ENCODE peak calls at places on chromosomes 4 and X, in seven cellular contexts. C is endothelial cell, E is astrocyte of the spinal cord, V is tibial artery, Q is RWPE1, T is HL-60, Z is GM06990. J is an unnamed sample.
A peak's percentile ranks its signal among the peaks of the same experiment; 100 is the strongest.

GRCh38 chrX:136214551-136214950 is 36.6 kb downstream of the MAP7D3 start:
- DNase-seq in C (no peak), E (peak; percentile 81), V (no peak), Q (peak; percentile 7), T (no peak), Z (no peak), J (no peak)

GRCh38 chr4:139470997-139471665 is 17.2 kb downstream of the RAB33B start:
- DNase-seq in C (no peak), E (no peak), V (no peak), Q (no peak), T (no peak), Z (no peak), J (no peak)

GRCh38 chr4:133588306-133588705 is 439.2 kb downstream of the PCDH10 start:
- DNase-seq in C (no peak), E (peak; percentile 25), V (no peak), Q (no peak), T (no peak), Z (no peak), J (no peak)

GRCh38 chr4:39046243-39046642 is 14.0 kb upstream of the TMEM156 start:
- DNase-seq in C (no peak), E (peak; percentile 80), V (no peak), Q (peak; percentile 63), T (peak; percentile 70), Z (no peak), J (no peak)

GRCh38 chrX:135086197-135086854 is 34.0 kb downstream of the ETDB start:
- DNase-seq in C (peak; percentile 24), E (peak; percentile 56), V (no peak), Q (peak; percentile 55), T (no peak), Z (no peak), J (no peak)

GRCh38 chr4:152591361-152591760 is 55.5 kb upstream of the FBXW7 start:
- DNase-seq in C (peak; percentile 36), E (peak; percentile 33), V (no peak), Q (no peak), T (no peak), Z (peak; percentile 15), J (no peak)

GRCh38 chrX:148298737-148299136 is 201.7 kb upstream of the AFF2 start:
- DNase-seq in C (no peak), E (peak; percentile 61), V (no peak), Q (no peak), T (no peak), Z (no peak), J (no peak)

GRCh38 chr4:7904942-7905341 is 34.7 kb downstream of the AFAP1 start:
- DNase-seq in C (no peak), E (peak; percentile 85), V (no peak), Q (no peak), T (no peak), Z (no peak), J (no peak)

GRCh38 chr4:21476753-21477152 is 471.8 kb downstream of the KCNIP4 start:
- DNase-seq in C (peak; percentile 69), E (peak; percentile 5), V (no peak), Q (no peak), T (no peak), Z (no peak), J (no peak)

GRCh38 chrX:9677098-9677739 is 88.4 kb downstream of the GPR143 start:
- DNase-seq in C (no peak), E (peak; percentile 39), V (no peak), Q (peak; percentile 16), T (peak; percentile 29), Z (peak; percentile 73), J (no peak)

GRCh38 chrX:24934279-24934678 is 81.5 kb downstream of the ARX start:
- DNase-seq in C (no peak), E (no peak), V (no peak), Q (no peak), T (no peak), Z (no peak), J (no peak)

GRCh38 chr4:98092833-98093439 is 50.3 kb downstream of the STPG2 start:
- DNase-seq in C (no peak), E (peak; percentile 37), V (no peak), Q (no peak), T (no peak), Z (no peak), J (no peak)

GRCh38 chrX:11908371-11908770 is 150.3 kb downstream of the MSL3 start:
- DNase-seq in C (peak; percentile 9), E (peak; percentile 12), V (no peak), Q (peak; percentile 20), T (no peak), Z (peak; percentile 13), J (no peak)

GRCh38 chr4:67332627-67333026 is 212.7 kb downstream of the CENPC start:
- DNase-seq in C (peak; percentile 20), E (no peak), V (no peak), Q (peak; percentile 15), T (no peak), Z (no peak), J (no peak)

GRCh38 chr4:2591189-2591588 is 54.7 kb downstream of the FAM193A start:
- DNase-seq in C (no peak), E (no peak), V (no peak), Q (no peak), T (no peak), Z (no peak), J (no peak)

GRCh38 chr4:185457136-185457535 is 14.4 kb downstream of the CCDC110 start:
- DNase-seq in C (no peak), E (no peak), V (no peak), Q (no peak), T (no peak), Z (no peak), J (no peak)

GRCh38 chr4:132958457-132959263 is 190.4 kb upstream of the PCDH10 start:
- DNase-seq in C (no peak), E (no peak), V (no peak), Q (no peak), T (no peak), Z (no peak), J (no peak)

GRCh38 chr4:14445882-14446281 is 556.4 kb upstream of the CPEB2 start:
- DNase-seq in C (no peak), E (peak; percentile 20), V (no peak), Q (peak; percentile 14), T (no peak), Z (no peak), J (no peak)

GRCh38 chrX:45712067-45712466 is 511.4 kb upstream of the DIPK2B start:
- DNase-seq in C (no peak), E (peak; percentile 17), V (no peak), Q (no peak), T (no peak), Z (no peak), J (no peak)

GRCh38 chr4:162126754-162127153 is 37.0 kb downstream of the FSTL5 start:
- DNase-seq in C (no peak), E (no peak), V (no peak), Q (no peak), T (no peak), Z (no peak), J (no peak)

GRCh38 chrX:1534321-1535168 is 2.4 kb downstream of the P2RY8 start:
- DNase-seq in C (no peak), E (no peak), V (no peak), Q (no peak), T (no peak), Z (peak; percentile 73), J (no peak)

GRCh38 chr4:154399259-154399974 is 92.2 kb downstream of the DCHS2 start:
- DNase-seq in C (no peak), E (peak; percentile 40), V (no peak), Q (peak; percentile 18), T (no peak), Z (no peak), J (no peak)
- TF ChIP-seq CTCF in C (no peak), E (peak; percentile 19), V (peak; percentile 29), Q (no peak), T (no peak), Z (no peak), J (peak; percentile 26)

DNA sequence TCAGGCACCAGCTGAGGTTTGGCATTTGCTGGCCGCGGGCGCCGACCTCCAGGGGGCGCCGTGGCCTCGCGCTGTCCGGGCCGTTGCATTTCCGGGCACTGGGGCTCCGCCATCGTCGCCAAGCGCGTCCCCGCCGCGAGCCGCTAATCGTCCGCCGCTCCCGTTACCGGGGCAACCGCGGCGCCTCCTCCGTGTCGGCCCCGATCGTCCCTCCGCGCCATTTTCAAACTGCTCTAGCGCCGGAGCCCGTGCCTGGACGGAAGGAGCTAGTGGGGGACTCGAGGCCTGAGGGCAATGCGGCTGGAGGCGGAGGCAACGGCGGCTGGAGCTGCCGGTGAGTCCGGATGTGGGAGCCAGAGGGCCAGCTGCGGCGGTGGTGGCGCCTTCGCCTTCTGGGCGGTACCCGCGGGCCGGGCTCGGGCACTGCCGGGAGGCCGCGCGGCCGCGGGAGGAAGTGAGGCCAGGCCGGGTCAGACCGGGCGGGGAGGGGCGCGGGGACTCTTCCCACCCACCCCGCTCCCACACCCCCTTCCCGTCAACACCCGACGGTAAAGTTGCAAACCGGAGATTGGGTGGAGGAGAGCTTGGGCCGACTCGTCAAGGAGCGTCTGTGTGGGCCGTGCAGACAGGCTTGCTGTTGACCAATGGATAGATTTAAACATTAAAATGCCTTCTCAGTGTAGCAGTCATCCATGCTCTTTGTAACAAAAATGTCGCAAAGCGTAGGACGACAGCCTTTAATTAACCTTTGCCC is at the start of gene CEP135:
- DNase-seq in C (peak; percentile 97), E (peak; percentile 95), V (peak; percentile 91), Q (peak; percentile 72), T (peak; percentile 64), Z (peak; percentile 98), J (peak; percentile 71)
- TF ChIP-seq CTCF in C (peak; percentile 96), E (peak; percentile 88), V (peak; percentile 91), Q (peak; percentile 95), T (peak; percentile 86), Z (peak; percentile 82), J (peak; percentile 75)

DNA sequence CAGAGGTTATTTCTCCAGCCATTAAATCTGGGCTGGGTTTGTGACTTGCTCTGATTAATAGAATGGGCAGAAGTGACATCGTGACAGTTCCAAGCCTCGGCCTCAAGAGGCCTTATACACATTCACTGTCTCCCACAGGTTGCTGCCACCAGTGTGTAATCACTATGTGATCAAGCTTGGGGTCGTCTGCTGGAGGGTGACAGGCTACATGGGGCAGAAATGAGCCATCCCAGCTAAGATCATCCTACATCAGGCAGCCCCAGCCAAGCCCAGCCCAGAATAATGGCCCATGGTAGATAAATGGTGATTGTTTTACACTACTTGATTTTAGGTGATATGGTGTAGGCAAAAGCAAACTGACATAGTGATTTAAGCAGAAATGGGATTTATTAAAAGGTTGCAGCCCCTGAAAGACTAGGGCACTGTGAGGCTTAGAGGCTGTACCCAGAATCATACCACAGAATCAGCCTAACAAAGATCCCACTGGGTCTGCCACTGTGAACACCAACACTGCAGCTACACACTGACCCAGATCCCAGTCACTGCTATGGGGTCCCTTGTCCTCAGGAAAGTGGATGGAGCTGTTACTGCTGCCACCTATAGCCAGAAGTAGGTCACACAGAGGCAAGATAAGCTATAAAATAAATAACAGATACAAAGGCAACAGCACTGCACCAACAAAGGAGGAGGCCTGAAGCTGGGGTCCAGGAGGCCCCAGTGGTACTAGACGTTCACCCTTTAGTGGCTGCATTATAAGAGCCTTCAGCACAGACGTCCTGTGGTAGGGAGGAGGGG is 159.6 kb upstream of the RBPJ start:
- DNase-seq in C (no peak), E (no peak), V (no peak), Q (no peak), T (no peak), Z (no peak), J (no peak)
- TF ChIP-seq CTCF in C (no peak), E (peak; percentile 15), V (no peak), Q (no peak), T (no peak), Z (peak; percentile 51), J (peak; percentile 20)

GRCh38 chr4:100422911-100423310 is 94.9 kb downstream of the EMCN start:
- DNase-seq in C (no peak), E (no peak), V (no peak), Q (no peak), T (no peak), Z (no peak), J (no peak)
- TF ChIP-seq CTCF in C (no peak), E (no peak), V (no peak), Q (no peak), T (no peak), Z (no peak), J (no peak)